ENCODE peak calls at places on chromosomes 2 and 18, in seven cellular contexts. O, D, E, U, A, V and C are unnamed samples.

GRCh38 chr2:61707984-61708852 is 145.6 kb downstream of the FAM161A start:
- DNase-seq in O (peak; percentile 3), U (peak; percentile 96), E (no peak), D (no peak), V (no peak), A (no peak), C (peak; percentile 54)

GRCh38 chr2:155060906-155061305 is 362.4 kb downstream of the KCNJ3 start:
- DNase-seq in O (no peak), V (no peak), U (no peak), E (no peak), A (no peak), D (no peak), C (no peak)

GRCh38 chr18:23683671-23684070 is 5.6 kb upstream of the LAMA3 start:
- DNase-seq in U (no peak), V (no peak), E (no peak), O (peak; percentile 32), D (no peak), A (no peak), C (no peak)

GRCh38 chr18:45386256-45386655 is 229.0 kb upstream of the SLC14A2 start:
- DNase-seq in E (no peak), D (peak; percentile 28), A (peak; percentile 29), V (peak; percentile 90), U (no peak), O (peak; percentile 56), C (peak; percentile 41)

GRCh38 chr2:101714098-101714497 is 16.6 kb downstream of the MAP4K4 start:
- DNase-seq in D (no peak), V (no peak), U (no peak), A (no peak), O (no peak), E (no peak), C (no peak)

GRCh38 chr2:12884713-12885282 is 168.1 kb downstream of the TRIB2 start:
- DNase-seq in D (no peak), V (no peak), U (peak; percentile 8), O (peak; percentile 75), E (no peak), A (peak; percentile 50), C (no peak)

GRCh38 chr18:80202264-80202998 is 44.9 kb downstream of the PARD6G start:
- DNase-seq in U (no peak), E (no peak), V (no peak), D (no peak), O (no peak), A (no peak), C (no peak)

GRCh38 chr2:66565291-66565690 is 130.4 kb downstream of the MEIS1 start:
- DNase-seq in V (no peak), D (no peak), U (no peak), O (no peak), A (no peak), E (no peak), C (no peak)

GRCh38 chr2:233807966-233808892 is 30.1 kb downstream of the MROH2A start:
- DNase-seq in U (no peak), V (peak; percentile 30), E (no peak), D (no peak), A (no peak), O (no peak), C (peak; percentile 0)

GRCh38 chr2:108919571-108920373 is 69.2 kb downstream of the EDAR start:
- DNase-seq in U (no peak), A (no peak), E (no peak), O (no peak), D (no peak), V (peak; percentile 31), C (no peak)

GRCh38 chr18:79394438-79395307 is 1.1 kb upstream of the NFATC1 start:
- DNase-seq in U (no peak), E (peak; percentile 52), V (peak; percentile 85), O (peak; percentile 65), D (no peak), A (peak; percentile 80), C (peak; percentile 71)

GRCh38 chr2:6452702-6453481 is 412.8 kb downstream of the CMPK2 start:
- DNase-seq in U (no peak), O (no peak), V (no peak), E (no peak), D (no peak), A (no peak), C (no peak)

GRCh38 chr2:231111987-231112386 is 12.9 kb downstream of the HTR2B start:
- DNase-seq in D (no peak), A (no peak), U (no peak), E (no peak), V (no peak), O (peak; percentile 26), C (no peak)

GRCh38 chr2:235567842-235568241 is 74.0 kb downstream of the AGAP1 start:
- DNase-seq in E (no peak), A (no peak), V (no peak), O (no peak), U (no peak), D (no peak), C (no peak)

GRCh38 chr2:214574077-214574775 is 163.4 kb downstream of the VWC2L start:
- DNase-seq in D (no peak), O (no peak), A (no peak), V (no peak), U (no peak), E (no peak), C (no peak)

GRCh38 chr2:226087505-226088365 is 688.2 kb downstream of the NYAP2 start:
- DNase-seq in U (no peak), D (no peak), V (no peak), E (no peak), O (no peak), A (no peak), C (no peak)

GRCh38 chr2:169977510-169977909 is 150.3 kb downstream of the UBR3 start:
- DNase-seq in O (no peak), U (no peak), E (no peak), A (no peak), V (no peak), D (no peak), C (no peak)

GRCh38 chr2:144453486-144454158 is 66.3 kb downstream of the ZEB2 start:
- DNase-seq in O (no peak), E (no peak), V (no peak), U (no peak), D (no peak), A (no peak), C (peak; percentile 35)

GRCh38 chr18:79702906-79703305 is 23.3 kb downstream of the CTDP1 start:
- DNase-seq in E (no peak), A (no peak), V (no peak), D (no peak), U (no peak), O (no peak), C (no peak)

GRCh38 chr2:159613515-159614336 is 2.6 kb downstream of the BAZ2B start:
- DNase-seq in E (no peak), V (no peak), U (no peak), A (no peak), D (no peak), O (peak; percentile 44), C (no peak)

GRCh38 chr2:234863043-234863934 is 88.5 kb upstream of the SH3BP4 start:
- DNase-seq in E (no peak), D (peak; percentile 63), U (no peak), O (peak; percentile 88), A (peak; percentile 18), V (peak; percentile 70), C (peak; percentile 45)

GRCh38 chr18:76522104-76522503 is 27.1 kb upstream of the ZNF516 start:
- DNase-seq in U (no peak), D (no peak), O (no peak), E (no peak), A (peak; percentile 57), V (peak; percentile 76), C (no peak)

GRCh38 chr2:138275881-138276280 is 225.7 kb upstream of the SPOPL start:
- DNase-seq in V (no peak), E (no peak), O (no peak), U (no peak), A (no peak), D (no peak), C (no peak)

GRCh38 chr2:227485429-227485828 is 13.5 kb downstream of the AGFG1 start:
- DNase-seq in D (no peak), E (no peak), O (no peak), U (no peak), V (no peak), A (no peak), C (no peak)

DNA sequence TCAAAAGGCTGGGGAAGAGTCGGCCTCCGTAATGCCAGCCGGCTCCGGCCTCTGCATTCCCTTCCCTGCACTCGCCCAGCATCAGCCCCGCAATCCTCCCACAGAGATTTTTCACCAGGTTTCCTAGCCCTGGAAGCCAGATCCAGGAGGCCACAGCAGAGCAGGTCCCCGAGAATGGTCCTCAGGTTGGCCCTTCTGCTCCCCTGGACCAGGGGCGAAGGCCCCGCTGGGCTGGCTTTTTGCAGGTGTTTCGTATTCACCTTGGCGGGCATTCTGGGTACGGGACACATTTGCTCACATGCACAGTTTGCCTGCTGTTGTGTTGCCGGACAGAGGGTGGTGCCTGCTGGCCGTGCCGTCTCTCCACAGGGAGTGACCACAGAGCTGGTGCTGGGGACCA is 309.5 kb downstream of the NDUFA10 start:
- DNase-seq in A (no peak), O (no peak), U (no peak), E (no peak), D (no peak), V (peak; percentile 23), C (no peak)
- H3K9me3 ChIP-seq in A (no peaks in the 10 kb centered on the region), O (no peaks in the 10 kb centered on the region), U (no peaks in the 10 kb centered on the region), E (peaks cover 10% of the 10 kb centered on the region), D (no peaks in the 10 kb centered on the region), V (peaks cover 28% of the 10 kb centered on the region), C (peaks cover 21% of the 10 kb centered on the region)

GRCh38 chr2:177808984-177809809 is 263.4 kb downstream of the PDE11A start:
- DNase-seq in E (no peak), V (no peak), O (no peak), D (no peak), U (no peak), A (no peak), C (no peak)

GRCh38 chr2:177806025-177806424 is 266.6 kb downstream of the PDE11A start:
- DNase-seq in V (no peak), A (no peak), E (no peak), U (no peak), D (no peak), O (peak; percentile 47), C (no peak)
- H3K4me3 ChIP-seq in V (no peak overlapping the region), A (no peak overlapping the region), E (no peak overlapping the region), U (no peak overlapping the region), D (no peak overlapping the region), O (no peak overlapping the region), C (no peak overlapping the region)

DNA sequence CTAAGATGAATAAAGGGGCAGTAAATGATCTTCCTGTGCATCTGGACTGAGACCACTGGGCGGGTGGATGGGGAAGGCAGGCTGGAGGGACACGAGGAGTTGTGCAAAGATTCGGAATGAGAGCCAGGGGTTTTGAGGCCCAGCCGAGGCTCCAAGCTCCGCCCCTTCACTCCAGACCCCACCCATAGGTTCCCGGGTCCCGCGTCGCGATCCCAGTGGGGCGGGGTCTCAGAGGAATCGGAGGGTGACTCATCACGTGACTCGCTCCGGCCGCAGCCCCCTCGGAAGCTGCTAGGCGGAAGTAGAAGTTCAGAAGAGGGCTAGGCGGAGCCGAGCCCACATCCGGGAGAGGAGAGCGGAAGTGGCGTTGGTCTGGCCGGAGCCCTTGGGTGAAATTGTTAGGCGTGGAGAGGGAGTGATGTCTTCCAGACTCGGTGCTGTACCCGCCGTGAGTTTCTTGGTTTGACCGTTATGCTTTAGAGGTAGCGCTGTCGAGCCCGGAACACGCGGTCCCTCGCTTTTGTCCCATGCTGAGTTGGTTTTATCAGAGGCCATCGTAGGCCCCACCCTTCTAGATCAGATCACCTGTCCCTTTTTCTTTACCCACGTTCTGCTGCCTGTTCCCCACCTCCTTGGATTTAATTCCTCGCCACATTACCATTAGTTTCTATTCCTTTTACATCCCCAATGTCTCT is at the start of gene ZNF512:
- DNase-seq in A (peak; percentile 94), D (peak; percentile 99), V (peak; percentile 98), U (peak; percentile 7), O (peak; percentile 97), E (peak; percentile 77), C (peak; percentile 96)
- H3K9me3 ChIP-seq in A (no peaks in the 10 kb centered on the region), D (no peaks in the 10 kb centered on the region), V (peaks cover 14% of the 10 kb centered on the region), U (peaks cover 21% of the 10 kb centered on the region), O (no peaks in the 10 kb centered on the region), E (no peaks in the 10 kb centered on the region), C (peaks cover 25% of the 10 kb centered on the region)

GRCh38 chr18:48781990-48782368 is 168.8 kb downstream of the SMAD7 start:
- DNase-seq in U (no peak), D (no peak), E (no peak), O (no peak), A (no peak), V (no peak), C (no peak)
- H3K4me3 ChIP-seq in U (no peak overlapping the region), D (no peak overlapping the region), E (no peak overlapping the region), O (no peak overlapping the region), A (no peak overlapping the region), V (no peak overlapping the region), C (no peak overlapping the region)